ENCODE peak calls at places on chromosomes 3 and 15, in four cellular contexts. I is ovary, J is IMR-90, E is PC-3. M is an unnamed sample.

GRCh38 chr3:18445421-18446066 is 20.4 kb upstream of the SATB1 start:
- DNase-seq in I (no peak), J (no peak), E (no peak), M (no peak)

GRCh38 chr3:112319516-112320276 is 13.3 kb upstream of the CD200 start:
- DNase-seq in I (no peak), J (no peak), E (no peak), M (no peak)

GRCh38 chr15:65738649-65739048 is 53.4 kb downstream of the DENND4A start:
- DNase-seq in I (no peak), J (no peak), E (peak), M (no peak)

GRCh38 chr15:99106417-99107220 is 1.7 kb downstream of the SYNM start:
- DNase-seq in I (no peak), J (peak), E (no peak), M (peak)

GRCh38 chr15:78425643-78426042 is 12.4 kb upstream of the IREB2 start:
- DNase-seq in I (no peak), J (no peak), E (no peak), M (no peak)

GRCh38 chr3:59263152-59263551 is 213.3 kb upstream of the CFAP20DC start:
- DNase-seq in I (no peak), J (no peak), E (no peak), M (no peak)

GRCh38 chr3:129616713-129617112 is 10.2 kb upstream of the PLXND1 start:
- DNase-seq in I (no peak), J (peak), E (no peak), M (peak)

GRCh38 chr15:58486062-58486461 is 54.3 kb downstream of the LIPC start:
- DNase-seq in I (no peak), J (no peak), E (no peak), M (no peak)

GRCh38 chr3:48617559-48617958 is 4.0 kb downstream of the TMEM89 start:
- DNase-seq in I (no peak), J (no peak), E (no peak), M (no peak)

GRCh38 chr3:142888484-142889262 is at the start of gene PCOLCE2:
- DNase-seq in I (peak), J (no peak), E (peak), M (peak)

GRCh38 chr15:48644827-48645557 is 517 bp downstream of the FBN1 start:
- DNase-seq in I (peak), J (peak), E (peak), M (peak)

GRCh38 chr15:85533949-85534543 is 153.6 kb downstream of the AKAP13 start:
- DNase-seq in I (no peak), J (no peak), E (no peak), M (no peak)

GRCh38 chr3:162072656-162073055 is 576.0 kb downstream of the OTOL1 start:
- DNase-seq in I (no peak), J (no peak), E (no peak), M (no peak)

GRCh38 chr3:49841126-49841525 is 15.2 kb downstream of the TRAIP start:
- DNase-seq in I (no peak), J (no peak), E (peak), M (no peak)

GRCh38 chr3:97764186-97765055 is at the start of gene ARL6:
- DNase-seq in I (peak), J (peak), E (peak), M (peak)
- TF ChIP-seq CTCF in I (no peak), J (no peak), E (peak), M (no peak)

GRCh38 chr3:133444071-133444774 is 44.4 kb downstream of the BFSP2 start:
- DNase-seq in I (no peak), J (peak), E (peak), M (no peak)
- H3K27ac ChIP-seq in I (no peak), J (no peak), E (peak), M (no peak)

GRCh38 chr3:191342391-191342790 is 12.1 kb upstream of the UTS2B start:
- DNase-seq in I (no peak), J (no peak), E (peak), M (no peak)
- TF ChIP-seq CTCF in I (no peak), J (no peak), E (no peak), M (no peak)

GRCh38 chr3:14245822-14246221 is 67.2 kb downstream of the LSM3 start:
- DNase-seq in I (no peak), J (no peak), E (no peak), M (no peak)

GRCh38 chr3:14245240-14245639 is 66.6 kb downstream of the LSM3 start:
- DNase-seq in I (no peak), J (no peak), E (no peak), M (no peak)

GRCh38 chr3:14242490-14243311 is 64.1 kb downstream of the LSM3 start:
- DNase-seq in I (no peak), J (no peak), E (no peak), M (no peak)

GRCh38 chr3:14243782-14244181 is 65.2 kb downstream of the LSM3 start:
- DNase-seq in I (no peak), J (no peak), E (no peak), M (no peak)

GRCh38 chr3:14244521-14244920 is 65.9 kb downstream of the LSM3 start:
- DNase-seq in I (no peak), J (no peak), E (no peak), M (no peak)
- H3K27ac ChIP-seq in I (no peak), J (peak), E (no peak), M (no peak)